ENCODE peak calls at places on chromosomes 13 and 19, in four cellular contexts. One of them, this sample, is unnamed.

GRCh38 chr13:45546410-45546765 is 69.2 kb downstream of the ERICH6B start:
- DNase-seq in GM12878: no peak
- DNase-seq in SK-N-SH: no peak
- DNase-seq in H1: no peak
- DNase-seq in this sample: no peak

GRCh38 chr19:2168619-2169424 is 5.1 kb downstream of the DOT1L start:
- DNase-seq in SK-N-SH: peak; percentile 85
- DNase-seq in H1: no peak
- DNase-seq in GM12878: peak; percentile 92
- DNase-seq in this sample: peak; percentile 97

GRCh38 chr13:32610977-32611376 is 24.7 kb downstream of the PDS5B start:
- DNase-seq in GM12878: no peak
- DNase-seq in SK-N-SH: no peak
- DNase-seq in H1: no peak
- DNase-seq in this sample: no peak

GRCh38 chr13:114131581-114132418 is 623 bp downstream of the RASA3 start:
- DNase-seq in GM12878: no peak
- DNase-seq in H1: no peak
- DNase-seq in SK-N-SH: peak; percentile 80
- DNase-seq in this sample: peak; percentile 42

GRCh38 chr19:15419413-15420025 is 731 bp upstream of the AKAP8L start:
- DNase-seq in SK-N-SH: no peak
- DNase-seq in GM12878: no peak
- DNase-seq in H1: no peak
- DNase-seq in this sample: no peak

GRCh38 chr19:12733369-12733896 is 1.1 kb downstream of the TRIR start:
- DNase-seq in SK-N-SH: peak; percentile 76
- DNase-seq in H1: no peak
- DNase-seq in GM12878: no peak
- DNase-seq in this sample: no peak

GRCh38 chr19:15532779-15533521 is 24.6 kb downstream of the CYP4F22 start:
- DNase-seq in SK-N-SH: no peak
- DNase-seq in GM12878: peak; percentile 25
- DNase-seq in H1: no peak
- DNase-seq in this sample: no peak

GRCh38 chr13:112346173-112346898 is 29.8 kb upstream of the SPACA7 start:
- DNase-seq in GM12878: no peak
- DNase-seq in H1: no peak
- DNase-seq in SK-N-SH: no peak
- DNase-seq in this sample: no peak

GRCh38 chr19:43464089-43464775 is 1.2 kb downstream of the LYPD3 start:
- DNase-seq in SK-N-SH: peak; percentile 87
- DNase-seq in GM12878: no peak
- DNase-seq in H1: no peak
- DNase-seq in this sample: peak; percentile 82

GRCh38 chr19:53424968-53425597 is 6.7 kb upstream of the ZNF761 start:
- DNase-seq in GM12878: peak; percentile 15
- DNase-seq in H1: peak; percentile 39
- DNase-seq in SK-N-SH: peak; percentile 76
- DNase-seq in this sample: peak; percentile 72

GRCh38 chr19:30744741-30745475 is 372.7 kb downstream of the ZNF536 start:
- DNase-seq in H1: no peak
- DNase-seq in GM12878: no peak
- DNase-seq in SK-N-SH: no peak
- DNase-seq in this sample: no peak

GRCh38 chr19:58387338-58388174 is 487 bp downstream of the RPS5 start:
- DNase-seq in GM12878: no peak
- DNase-seq in SK-N-SH: peak; percentile 56
- DNase-seq in H1: no peak
- DNase-seq in this sample: no peak

GRCh38 chr13:49367640-49368431 is 76.0 kb downstream of the CAB39L start:
- DNase-seq in H1: no peak
- DNase-seq in SK-N-SH: no peak
- DNase-seq in GM12878: no peak
- DNase-seq in this sample: no peak

GRCh38 chr19:29088761-29089160 is 124.2 kb downstream of the UQCRFS1 start:
- DNase-seq in SK-N-SH: no peak
- DNase-seq in GM12878: no peak
- DNase-seq in H1: no peak
- DNase-seq in this sample: no peak

GRCh38 chr19:54164369-54165068 is 5.0 kb upstream of the LENG1 start:
- DNase-seq in GM12878: no peak
- DNase-seq in SK-N-SH: no peak
- DNase-seq in H1: peak; percentile 76
- DNase-seq in this sample: peak; percentile 89

GRCh38 chr13:20825476-20825875 is 51.7 kb upstream of the EEF1AKMT1 start:
- DNase-seq in H1: no peak
- DNase-seq in SK-N-SH: no peak
- DNase-seq in GM12878: no peak
- DNase-seq in this sample: no peak

GRCh38 chr13:26956532-26957142 is 196.1 kb upstream of the GPR12 start:
- DNase-seq in SK-N-SH: no peak
- DNase-seq in GM12878: no peak
- DNase-seq in H1: no peak
- DNase-seq in this sample: no peak

GRCh38 chr19:33208371-33208770 is 14.2 kb downstream of the LRP3 start:
- DNase-seq in H1: no peak
- DNase-seq in GM12878: no peak
- DNase-seq in SK-N-SH: peak; percentile 26
- DNase-seq in this sample: no peak

GRCh38 chr13:97559981-97560380 is 126.0 kb downstream of the RAP2A start:
- DNase-seq in H1: no peak
- DNase-seq in SK-N-SH: no peak
- DNase-seq in GM12878: no peak
- DNase-seq in this sample: no peak

GRCh38 chr13:27415116-27415515 is 9.3 kb upstream of the GTF3A start:
- DNase-seq in GM12878: no peak
- DNase-seq in SK-N-SH: no peak
- DNase-seq in H1: no peak
- DNase-seq in this sample: no peak

GRCh38 chr19:48354332-48354992 is 9.3 kb downstream of the TMEM143 start:
- DNase-seq in GM12878: no peak
- DNase-seq in SK-N-SH: no peak
- DNase-seq in H1: no peak
- DNase-seq in this sample: peak; percentile 39

GRCh38 chr19:17294051-17294891 is 9.0 kb downstream of the ABHD8 start:
- DNase-seq in H1: no peak
- DNase-seq in SK-N-SH: peak; percentile 90
- DNase-seq in GM12878: no peak
- DNase-seq in this sample: peak; percentile 94

GRCh38 chr19:16266586-16266942 is 58.1 kb upstream of the KLF2 start:
- DNase-seq in H1: no peak
- DNase-seq in SK-N-SH: no peak
- DNase-seq in GM12878: no peak
- DNase-seq in this sample: no peak

GRCh38 chr19:11164879-11165406 is 9.4 kb upstream of the SPC24 start:
- DNase-seq in H1: no peak
- DNase-seq in GM12878: no peak
- DNase-seq in SK-N-SH: no peak
- DNase-seq in this sample: no peak

GRCh38 chr13:71242191-71242590 is 624.8 kb downstream of the DACH1 start:
- DNase-seq in GM12878: no peak
- DNase-seq in SK-N-SH: no peak
- DNase-seq in H1: no peak
- DNase-seq in this sample: no peak

GRCh38 chr13:109158383-109158782 is 529.0 kb downstream of the MYO16 start:
- DNase-seq in GM12878: no peak
- DNase-seq in H1: no peak
- DNase-seq in SK-N-SH: no peak
- DNase-seq in this sample: no peak

GRCh38 chr13:85557651-85558050 is 241.6 kb downstream of the SLITRK6 start:
- DNase-seq in H1: no peak
- DNase-seq in GM12878: no peak
- DNase-seq in SK-N-SH: no peak
- DNase-seq in this sample: no peak

GRCh38 chr19:6710273-6711077 is 10.0 kb downstream of the C3 start:
- DNase-seq in GM12878: no peak
- DNase-seq in H1: no peak
- DNase-seq in SK-N-SH: no peak
- DNase-seq in this sample: no peak

GRCh38 chr19:51564791-51565190 is 6.3 kb upstream of the ZNF175 start:
- DNase-seq in H1: no peak
- DNase-seq in GM12878: no peak
- DNase-seq in SK-N-SH: no peak
- DNase-seq in this sample: peak; percentile 57

GRCh38 chr13:27200413-27201066 is 28.9 kb upstream of the USP12 start:
- DNase-seq in SK-N-SH: no peak
- DNase-seq in H1: no peak
- DNase-seq in GM12878: no peak
- DNase-seq in this sample: no peak

GRCh38 chr19:35268546-35269424 is at the start of gene USF2:
- DNase-seq in SK-N-SH: peak; percentile 89
- DNase-seq in H1: no peak
- DNase-seq in GM12878: no peak
- DNase-seq in this sample: peak; percentile 81

DNA sequence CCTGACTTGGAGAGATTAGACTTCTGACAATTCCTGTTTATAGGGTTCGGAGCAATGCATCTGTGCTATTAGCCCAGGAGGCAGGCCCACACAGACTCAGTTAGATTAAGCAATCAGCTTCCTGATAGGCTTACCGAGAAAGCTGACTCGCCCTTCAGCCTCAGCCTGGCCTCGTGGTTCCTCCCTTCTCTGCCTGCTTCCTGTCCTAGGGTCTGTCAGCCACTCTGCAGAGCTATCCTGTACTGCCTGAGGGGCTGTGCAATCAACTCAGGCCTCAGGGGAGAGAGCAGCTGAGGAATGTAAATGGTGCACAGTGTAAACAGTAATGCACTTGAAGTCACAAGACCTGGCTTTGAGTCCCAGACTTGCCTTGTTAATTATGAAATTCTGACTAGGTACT is 30.7 kb downstream of the HTR2A start:
- DNase-seq in SK-N-SH: peak; percentile 21
- DNase-seq in GM12878: no peak
- DNase-seq in H1: peak; percentile 17
- DNase-seq in this sample: no peak
- TF ChIP-seq NRF1 in SK-N-SH: no peak
- TF ChIP-seq NRF1 in GM12878: no peak
- TF ChIP-seq NRF1 in H1: no peak
- TF ChIP-seq NRF1 in this sample: no peak

DNA sequence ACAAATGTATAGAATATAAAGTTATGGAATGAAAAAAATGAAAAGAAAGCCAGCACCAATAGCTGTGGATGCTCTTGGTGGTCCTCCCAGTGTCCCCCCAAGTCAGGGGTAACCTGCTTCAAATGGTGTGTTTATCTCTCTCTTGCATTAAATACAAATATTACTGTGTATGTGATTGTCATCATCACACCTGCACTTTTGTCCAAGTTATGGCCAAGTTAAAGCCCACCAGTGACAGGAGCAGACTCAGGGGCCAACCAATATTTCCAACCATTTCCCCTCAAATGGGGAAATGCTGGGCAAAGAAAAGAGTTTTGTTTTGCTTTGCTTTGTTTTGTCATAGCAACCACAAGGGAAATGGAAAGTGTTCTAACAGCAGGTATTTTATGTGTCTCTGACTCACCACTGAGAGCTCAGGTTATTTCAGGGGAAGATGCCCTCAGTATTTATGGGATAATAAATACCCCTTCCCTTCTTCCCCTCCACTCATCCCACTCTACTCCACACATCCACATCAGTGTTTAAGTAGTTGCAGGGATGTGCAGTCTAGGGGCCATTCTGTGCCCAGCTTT is 133.6 kb downstream of the COL4A1 start:
- DNase-seq in GM12878: no peak
- DNase-seq in H1: no peak
- DNase-seq in SK-N-SH: no peak
- DNase-seq in this sample: no peak
- TF ChIP-seq NRF1 in GM12878: no peak
- TF ChIP-seq NRF1 in H1: no peak
- TF ChIP-seq NRF1 in SK-N-SH: no peak
- TF ChIP-seq NRF1 in this sample: no peak

GRCh38 chr13:60016229-60016628 is 147.5 kb downstream of the DIAPH3 start:
- DNase-seq in H1: no peak
- DNase-seq in SK-N-SH: no peak
- DNase-seq in GM12878: no peak
- DNase-seq in this sample: no peak

GRCh38 chr13:60020288-60020687 is 143.4 kb downstream of the DIAPH3 start:
- DNase-seq in H1: no peak
- DNase-seq in SK-N-SH: no peak
- DNase-seq in GM12878: no peak
- DNase-seq in this sample: no peak

GRCh38 chr13:60018536-60018935 is 145.2 kb downstream of the DIAPH3 start:
- DNase-seq in GM12878: no peak
- DNase-seq in H1: no peak
- DNase-seq in SK-N-SH: no peak
- DNase-seq in this sample: no peak

GRCh38 chr13:60019119-60019993 is 144.4 kb downstream of the DIAPH3 start:
- DNase-seq in H1: no peak
- DNase-seq in GM12878: peak; percentile 17
- DNase-seq in SK-N-SH: no peak
- DNase-seq in this sample: no peak
- TF ChIP-seq NRF1 in H1: no peak
- TF ChIP-seq NRF1 in GM12878: no peak
- TF ChIP-seq NRF1 in SK-N-SH: no peak
- TF ChIP-seq NRF1 in this sample: no peak

GRCh38 chr19:40798997-40799557 is at the start of gene EGLN2:
- DNase-seq in H1: no peak
- DNase-seq in GM12878: no peak
- DNase-seq in SK-N-SH: peak; percentile 98
- DNase-seq in this sample: peak; percentile 74
- TF ChIP-seq NRF1 in H1: peak; percentile 73
- TF ChIP-seq NRF1 in GM12878: peak; percentile 61
- TF ChIP-seq NRF1 in SK-N-SH: peak; percentile 79
- TF ChIP-seq NRF1 in this sample: no peak

GRCh38 chr13:95644611-95645052 is at the start of gene DZIP1:
- DNase-seq in SK-N-SH: peak; percentile 90
- DNase-seq in GM12878: no peak
- DNase-seq in H1: peak; percentile 70
- DNase-seq in this sample: no peak
- TF ChIP-seq NRF1 in SK-N-SH: peak; percentile 19
- TF ChIP-seq NRF1 in GM12878: no peak
- TF ChIP-seq NRF1 in H1: no peak
- TF ChIP-seq NRF1 in this sample: no peak

DNA sequence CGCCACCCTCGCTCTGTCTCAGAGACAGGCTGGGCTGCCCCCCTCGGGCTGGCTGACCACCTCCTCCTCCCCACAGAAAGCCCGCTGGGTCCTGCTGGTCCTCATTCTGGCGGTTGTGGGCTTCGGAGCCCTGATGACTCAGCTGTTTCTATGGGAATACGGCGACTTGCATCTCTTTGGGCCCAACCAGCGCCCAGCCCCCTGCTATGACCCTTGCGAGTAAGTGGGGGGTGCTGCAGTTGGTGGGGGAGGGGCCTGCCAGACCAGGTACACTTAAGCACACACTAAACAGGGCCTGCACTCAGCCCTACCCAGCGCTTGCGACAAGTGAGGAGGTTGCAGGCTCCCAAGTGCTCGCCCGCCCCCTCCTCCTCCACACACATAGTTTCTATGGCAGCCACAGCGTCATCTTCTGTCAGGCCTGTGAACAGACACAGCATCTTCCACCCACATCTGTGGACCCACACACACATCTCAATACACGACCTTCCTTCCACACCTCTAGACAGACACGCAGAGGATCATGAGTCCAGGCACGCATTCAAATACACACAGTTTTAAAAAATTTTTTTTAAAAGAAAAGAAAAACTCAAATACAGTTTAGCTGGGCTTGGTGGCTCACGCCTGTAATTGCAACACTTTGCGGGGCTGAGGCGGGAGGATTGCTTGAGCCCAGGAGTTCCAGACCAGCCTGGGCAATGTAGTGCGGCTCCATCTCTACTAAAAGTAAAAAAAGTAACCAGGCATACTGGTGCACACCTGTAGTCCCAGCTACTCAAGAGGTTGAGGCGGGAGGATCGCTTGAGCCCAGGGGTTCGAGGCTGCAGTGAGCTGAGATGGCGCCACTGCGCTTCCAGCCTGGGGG is 18.4 kb downstream of the PLD3 start:
- DNase-seq in H1: peak; percentile 44
- DNase-seq in GM12878: no peak
- DNase-seq in SK-N-SH: peak; percentile 73
- DNase-seq in this sample: peak; percentile 78
- TF ChIP-seq NRF1 in H1: no peak
- TF ChIP-seq NRF1 in GM12878: no peak
- TF ChIP-seq NRF1 in SK-N-SH: no peak
- TF ChIP-seq NRF1 in this sample: no peak

This sample was measured in K562.